ENCODE peak calls at places on chromosomes 11 and 22, in six cellular contexts. L, O, N, K, M and Q are unnamed samples.

GRCh38 chr11:122209619-122210377 is 93.8 kb upstream of the BLID start:
- DNase-seq in L (no peak), O (no peak), N (peak), K (peak), M (peak), Q (no peak)

GRCh38 chr22:17770180-17771077 is 3.8 kb downstream of the BID start:
- DNase-seq in L (no peak), O (no peak), N (peak), K (no peak), M (no peak), Q (no peak)

GRCh38 chr11:65078151-65078550 is 5.7 kb downstream of the CDCA5 start:
- DNase-seq in L (peak), O (no peak), N (no peak), K (peak), M (no peak), Q (peak)

GRCh38 chr11:19633276-19633675 is 79.4 kb upstream of the NAV2 start:
- DNase-seq in L (no peak), O (no peak), N (no peak), K (no peak), M (peak), Q (no peak)

GRCh38 chr22:38318792-38319773 is 1.9 kb upstream of the CSNK1E start:
- DNase-seq in L (no peak), O (no peak), N (no peak), K (no peak), M (no peak), Q (no peak)

GRCh38 chr11:8283510-8284272 is 20.0 kb upstream of the LMO1 start:
- DNase-seq in L (no peak), O (no peak), N (no peak), K (no peak), M (no peak), Q (peak)

GRCh38 chr11:94151903-94152677 is 23.4 kb downstream of the PANX1 start:
- DNase-seq in L (no peak), O (no peak), N (peak), K (peak), M (no peak), Q (no peak)

GRCh38 chr22:25448435-25449051 is 115.9 kb upstream of the GRK3 start:
- DNase-seq in L (no peak), O (no peak), N (no peak), K (peak), M (no peak), Q (no peak)

GRCh38 chr11:134024420-134025085 is 44.3 kb upstream of the JAM3 start:
- DNase-seq in L (no peak), O (no peak), N (no peak), K (no peak), M (no peak), Q (no peak)

GRCh38 chr22:44671742-44672141 is 30.3 kb upstream of the PRR5 start:
- DNase-seq in L (no peak), O (no peak), N (no peak), K (peak), M (no peak), Q (peak)

GRCh38 chr11:27040302-27041115 is at the start of gene BBOX1:
- DNase-seq in L (no peak), O (peak), N (no peak), K (no peak), M (no peak), Q (no peak)

GRCh38 chr11:78217650-78218541 is 29.2 kb downstream of the USP35 start:
- DNase-seq in L (no peak), O (peak), N (no peak), K (no peak), M (no peak), Q (no peak)

GRCh38 chr11:134126197-134126822 is 57.4 kb downstream of the JAM3 start:
- DNase-seq in L (no peak), O (peak), N (no peak), K (no peak), M (no peak), Q (no peak)

GRCh38 chr22:49776891-49777290 is 50.8 kb downstream of the BRD1 start:
- DNase-seq in L (no peak), O (no peak), N (no peak), K (no peak), M (no peak), Q (no peak)

GRCh38 chr11:131108780-131109179 is 192.5 kb upstream of the SNX19 start:
- DNase-seq in L (no peak), O (no peak), N (no peak), K (no peak), M (no peak), Q (no peak)

GRCh38 chr22:43113516-43114251 is 3.1 kb downstream of the BIK start:
- DNase-seq in L (no peak), O (no peak), N (no peak), K (peak), M (no peak), Q (no peak)

GRCh38 chr11:94557391-94557790 is 9.8 kb upstream of the PIWIL4 start:
- DNase-seq in L (no peak), O (no peak), N (no peak), K (no peak), M (no peak), Q (no peak)

GRCh38 chr11:72786305-72787261 is 7.3 kb downstream of the STARD10 start:
- DNase-seq in L (no peak), O (no peak), N (no peak), K (no peak), M (no peak), Q (no peak)

GRCh38 chr22:41261541-41262249 is 21.0 kb upstream of the CHADL start:
- DNase-seq in L (no peak), O (no peak), N (peak), K (no peak), M (no peak), Q (no peak)

GRCh38 chr11:2303627-2304155 is 1.9 kb downstream of the TSPAN32 start:
- DNase-seq in L (no peak), O (no peak), N (peak), K (peak), M (no peak), Q (peak)

GRCh38 chr11:86800076-86800955 is at the start of gene PRSS23:
- DNase-seq in L (no peak), O (peak), N (peak), K (no peak), M (peak), Q (peak)

GRCh38 chr11:132898021-132898420 is 634.3 kb downstream of the OPCML start:
- DNase-seq in L (no peak), O (no peak), N (no peak), K (no peak), M (no peak), Q (no peak)

GRCh38 chr22:46267431-46268279 is at the start of gene TTC38:
- DNase-seq in L (peak), O (peak), N (peak), K (peak), M (peak), Q (peak)

GRCh38 chr22:50705219-50705691 is 32.6 kb downstream of the SHANK3 start:
- DNase-seq in L (no peak), O (peak), N (peak), K (peak), M (peak), Q (no peak)

GRCh38 chr11:57779275-57779674 is 17.7 kb downstream of the CTNND1 start:
- DNase-seq in L (no peak), O (no peak), N (peak), K (no peak), M (no peak), Q (no peak)

GRCh38 chr11:34890089-34890488 is 26.1 kb downstream of the APIP start:
- DNase-seq in L (no peak), O (no peak), N (no peak), K (no peak), M (no peak), Q (no peak)

GRCh38 chr22:20111045-20111688 is 4.7 kb upstream of the RANBP1 start:
- DNase-seq in L (no peak), O (no peak), N (peak), K (peak), M (no peak), Q (no peak)

GRCh38 chr22:26398741-26399153 is 30.3 kb upstream of the ASPHD2 start:
- DNase-seq in L (peak), O (peak), N (peak), K (peak), M (peak), Q (no peak)

GRCh38 chr11:115590254-115590653 is 86.0 kb upstream of the CADM1 start:
- DNase-seq in L (no peak), O (no peak), N (no peak), K (no peak), M (no peak), Q (no peak)

GRCh38 chr11:57763568-57763967 is 2.0 kb downstream of the CTNND1 start:
- DNase-seq in L (no peak), O (no peak), N (no peak), K (no peak), M (no peak), Q (no peak)

GRCh38 chr11:59463176-59463575 is 6.4 kb downstream of the OR4D6 start:
- DNase-seq in L (no peak), O (no peak), N (peak), K (no peak), M (peak), Q (no peak)

GRCh38 chr11:118657238-118657637 is 22.2 kb downstream of the TREH start:
- DNase-seq in L (no peak), O (no peak), N (no peak), K (peak), M (no peak), Q (no peak)

GRCh38 chr11:118659314-118659939 is 20.0 kb downstream of the TREH start:
- DNase-seq in L (peak), O (peak), N (peak), K (peak), M (peak), Q (peak)

GRCh38 chr11:118657709-118658108 is 21.7 kb downstream of the TREH start:
- DNase-seq in L (no peak), O (no peak), N (no peak), K (no peak), M (no peak), Q (no peak)

GRCh38 chr11:118659956-118660645 is 19.3 kb downstream of the TREH start:
- DNase-seq in L (no peak), O (no peak), N (no peak), K (no peak), M (no peak), Q (no peak)

DNA sequence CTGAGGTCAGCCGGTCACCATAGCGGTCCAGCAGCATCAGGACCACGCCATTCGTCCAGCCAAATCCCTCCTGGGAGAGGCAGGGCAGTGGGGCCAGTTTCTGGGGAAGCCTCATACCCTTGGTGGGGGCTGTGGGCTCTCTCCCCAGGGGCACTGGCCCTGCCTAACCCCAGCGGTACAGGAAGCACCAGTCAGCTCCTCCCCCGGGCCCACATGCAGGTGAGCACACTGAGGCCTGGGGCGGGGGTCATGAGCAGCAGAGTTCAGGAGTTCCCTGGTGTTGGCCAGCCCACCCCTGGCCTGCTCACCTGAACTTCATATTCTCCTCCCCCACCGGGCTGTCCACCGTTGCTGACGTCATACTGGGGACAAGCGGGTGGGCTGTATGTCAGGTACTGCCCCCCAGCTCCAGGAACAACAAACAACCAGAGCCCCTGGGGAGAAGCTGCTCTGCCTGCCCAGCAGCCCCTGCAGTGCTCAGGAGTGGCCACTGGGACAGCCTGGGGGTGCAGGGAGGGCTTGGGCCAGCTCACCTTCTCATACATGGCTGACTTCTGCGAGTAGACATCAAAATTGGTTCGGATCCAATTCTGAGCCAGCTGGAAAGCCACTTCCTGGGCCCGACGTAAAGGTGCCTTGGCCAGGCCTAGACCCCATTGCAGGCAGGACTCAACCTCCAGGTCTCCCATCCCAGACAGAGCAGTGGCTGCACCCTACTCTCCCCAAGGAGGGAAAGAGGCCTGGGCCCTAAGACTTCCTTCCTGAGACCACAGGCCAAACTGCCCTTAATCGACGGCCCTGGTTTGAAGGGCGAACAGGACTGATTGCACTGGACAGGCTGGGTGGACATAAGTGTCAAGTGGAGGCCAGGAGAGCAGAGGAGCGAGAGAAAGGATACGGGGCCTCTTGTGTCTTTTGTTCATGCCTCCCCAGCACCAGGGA is 20.8 kb downstream of the TREH start:
- DNase-seq in L (no peak), O (no peak), N (peak), K (peak), M (no peak), Q (no peak)
- TF ChIP-seq CTCF in L (no peak), O (no peak), N (no peak), K (no peak), M (no peak), Q (no peak)

GRCh38 chr22:22400099-22400498 is 108.4 kb downstream of the ZNF280B start:
- DNase-seq in L (no peak), O (no peak), N (no peak), K (no peak), M (no peak), Q (no peak)
- TF ChIP-seq CTCF in L (no peak), O (no peak), N (no peak), K (no peak), M (no peak), Q (no peak)

DNA sequence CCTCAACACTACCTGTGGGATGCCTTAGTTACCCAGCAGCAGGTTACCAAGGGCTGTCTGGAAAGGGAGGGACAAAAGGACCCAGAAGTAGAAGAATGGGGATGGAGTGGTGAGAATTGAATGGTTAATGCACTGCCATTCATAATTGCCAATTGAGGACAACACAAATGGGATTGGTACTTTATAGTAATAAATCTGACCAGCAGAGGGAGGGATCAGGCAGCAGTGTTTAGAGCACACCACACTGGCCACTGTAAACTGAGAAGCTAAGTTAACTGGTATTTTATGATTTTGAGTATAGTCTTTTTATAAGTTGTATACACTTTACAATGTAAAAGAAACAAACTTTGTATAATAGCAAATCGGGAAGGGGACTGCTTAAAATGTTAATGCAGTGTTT is 10.7 kb downstream of the TBRG1 start:
- DNase-seq in L (no peak), O (no peak), N (no peak), K (no peak), M (no peak), Q (no peak)
- TF ChIP-seq CTCF in L (no peak), O (no peak), N (no peak), K (no peak), M (no peak), Q (no peak)

GRCh38 chr11:75553889-75554257 is 8.2 kb upstream of the SERPINH1 start:
- DNase-seq in L (no peak), O (no peak), N (no peak), K (no peak), M (no peak), Q (no peak)

GRCh38 chr11:75555079-75555811 is 6.8 kb upstream of the SERPINH1 start:
- DNase-seq in L (no peak), O (no peak), N (peak), K (no peak), M (peak), Q (no peak)

GRCh38 chr11:75553182-75553581 is 8.9 kb upstream of the SERPINH1 start:
- DNase-seq in L (no peak), O (no peak), N (peak), K (no peak), M (no peak), Q (no peak)

GRCh38 chr11:75557649-75558494 is 4.2 kb upstream of the SERPINH1 start:
- DNase-seq in L (no peak), O (no peak), N (peak), K (no peak), M (peak), Q (no peak)

DNA sequence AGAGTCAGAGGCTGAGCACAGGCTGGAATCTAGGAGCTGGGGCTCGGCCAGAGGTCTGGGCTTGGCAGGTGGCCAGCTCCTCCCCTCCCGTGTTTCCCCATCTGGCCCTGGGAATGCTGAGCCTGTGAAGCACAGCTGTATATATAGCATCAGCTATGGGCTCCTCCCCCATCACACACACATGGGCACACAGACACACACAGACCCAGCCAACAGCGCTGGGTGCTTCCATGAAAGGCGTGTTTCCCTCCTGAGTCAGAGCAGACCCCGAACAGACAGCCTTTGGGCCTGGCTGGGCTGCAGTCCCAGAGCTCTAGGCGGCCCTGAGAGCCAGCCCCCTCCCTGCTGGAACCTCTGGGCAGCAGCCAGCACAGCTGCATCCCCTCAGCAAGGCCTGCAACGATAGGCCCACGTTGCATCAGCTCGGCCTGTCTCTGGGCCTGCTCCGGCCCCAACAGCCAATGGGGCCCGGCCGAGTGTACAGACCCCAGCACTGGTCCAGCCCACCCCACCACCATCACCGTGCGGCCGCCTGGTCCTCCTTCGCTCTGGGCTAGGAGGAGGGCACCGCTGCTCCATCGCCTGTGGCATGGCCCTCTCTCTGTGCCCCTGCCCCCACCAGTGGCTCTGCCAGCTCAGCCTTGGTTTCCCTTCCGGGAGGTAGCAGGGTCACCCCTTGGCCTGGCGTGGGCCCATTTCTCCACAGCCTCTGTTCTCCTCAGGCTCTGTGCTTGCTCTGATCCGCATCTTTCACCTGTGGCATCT is 7.6 kb upstream of the SERPINH1 start:
- DNase-seq in L (no peak), O (peak), N (peak), K (no peak), M (peak), Q (no peak)
- TF ChIP-seq CTCF in L (no peak), O (no peak), N (no peak), K (no peak), M (no peak), Q (no peak)

GRCh38 chr11:13028322-13028721 is 19.2 kb downstream of the RASSF10 start:
- DNase-seq in L (no peak), O (no peak), N (no peak), K (no peak), M (no peak), Q (no peak)
- TF ChIP-seq CTCF in L (no peak), O (no peak), N (no peak), K (no peak), M (no peak), Q (no peak)

GRCh38 chr11:12316432-12316831 is 60.9 kb upstream of the PARVA start:
- DNase-seq in L (no peak), O (no peak), N (no peak), K (no peak), M (no peak), Q (no peak)

GRCh38 chr11:12306830-12307229 is 70.5 kb upstream of the PARVA start:
- DNase-seq in L (no peak), O (no peak), N (no peak), K (no peak), M (no peak), Q (no peak)

GRCh38 chr11:12315024-12315423 is 62.3 kb upstream of the PARVA start:
- DNase-seq in L (no peak), O (no peak), N (no peak), K (no peak), M (no peak), Q (no peak)

GRCh38 chr11:12312132-12312531 is 65.2 kb upstream of the PARVA start:
- DNase-seq in L (no peak), O (no peak), N (no peak), K (no peak), M (no peak), Q (no peak)
- TF ChIP-seq CTCF in L (no peak), O (no peak), N (no peak), K (no peak), M (no peak), Q (no peak)

DNA sequence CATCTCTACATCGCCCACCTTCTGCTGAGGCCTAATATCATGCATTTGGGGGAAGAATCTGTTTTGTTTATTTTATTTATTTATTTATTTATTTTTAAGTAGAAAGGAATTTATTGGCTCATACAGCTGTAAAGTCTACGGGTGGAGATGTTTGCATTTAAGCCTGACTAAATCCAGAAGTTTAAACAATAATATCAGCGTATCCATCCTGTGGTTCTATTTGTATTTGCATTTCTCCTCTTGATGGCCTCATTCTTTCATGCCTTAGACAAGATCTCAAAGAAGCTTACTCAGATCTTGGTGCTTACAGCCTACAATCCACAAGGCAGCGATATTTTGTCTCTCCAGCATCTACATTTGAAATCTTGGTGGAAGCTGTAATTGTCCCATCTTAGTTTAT is 67.1 kb upstream of the CARD18 start:
- DNase-seq in L (no peak), O (no peak), N (no peak), K (no peak), M (no peak), Q (no peak)
- TF ChIP-seq CTCF in L (no peak), O (no peak), N (no peak), K (no peak), M (no peak), Q (no peak)

DNA sequence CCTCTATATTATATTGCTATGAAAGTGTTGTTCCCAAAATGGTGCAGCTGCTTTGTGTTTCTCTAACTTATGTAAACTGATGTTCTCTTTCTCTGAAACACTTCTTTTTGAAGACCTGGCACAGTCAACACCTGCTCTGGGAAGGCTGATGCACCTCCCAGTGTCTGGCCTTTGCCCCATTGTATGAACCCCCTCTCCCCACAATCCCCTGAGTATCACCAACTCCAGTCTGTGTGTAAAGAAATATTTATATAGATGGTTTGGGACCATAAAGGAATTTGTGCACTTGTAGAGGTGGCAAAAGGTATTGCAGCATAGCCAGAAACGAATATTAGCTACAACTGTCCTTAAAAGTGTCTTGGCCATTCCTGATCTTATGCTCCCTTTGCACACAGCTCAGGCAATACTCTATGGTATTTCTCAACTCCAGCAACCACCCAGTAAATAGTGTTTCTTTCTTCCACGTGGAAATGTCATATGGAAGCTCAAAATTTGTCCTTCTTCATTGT is 365.2 kb upstream of the DDI1 start:
- DNase-seq in L (no peak), O (no peak), N (no peak), K (peak), M (no peak), Q (no peak)
- TF ChIP-seq CTCF in L (no peak), O (no peak), N (no peak), K (no peak), M (no peak), Q (no peak)

GRCh38 chr11:46389450-46390330 is 1.9 kb downstream of the CHRM4 start:
- DNase-seq in L (peak), O (peak), N (peak), K (peak), M (peak), Q (no peak)
- TF ChIP-seq CTCF in L (peak), O (peak), N (peak), K (peak), M (peak), Q (peak)